ENCODE peak calls at places on chromosome 3, in seven cellular contexts. O, Z, P, F, R, Y and G are unnamed samples.
A peak's percentile ranks its signal among the peaks of the same experiment; 100 is the strongest.

GRCh38 chr3:129003578-129004112 is 2.5 kb downstream of the EFCC1 start:
- DNase-seq in O (no peak), Z (no peak), P (peak; percentile 79), F (peak; percentile 37), R (no peak), Y (peak; percentile 71), G (no peak)

GRCh38 chr3:8589880-8590556 is 54.6 kb downstream of the SSUH2 start:
- DNase-seq in O (no peak), Z (peak; percentile 98), P (no peak), F (peak; percentile 33), R (no peak), Y (no peak), G (no peak)

GRCh38 chr3:134675726-134676252 is 25.0 kb upstream of the KY start:
- DNase-seq in O (no peak), Z (no peak), P (no peak), F (no peak), R (peak; percentile 28), Y (no peak), G (no peak)

GRCh38 chr3:182971637-182972036 is 8.7 kb downstream of the DCUN1D1 start:
- DNase-seq in O (no peak), Z (no peak), P (no peak), F (no peak), R (peak; percentile 60), Y (no peak), G (no peak)

GRCh38 chr3:99674086-99674789 is 35.8 kb downstream of the COL8A1 start:
- DNase-seq in O (no peak), Z (peak; percentile 69), P (no peak), F (no peak), R (peak; percentile 63), Y (no peak), G (no peak)

GRCh38 chr3:86948840-86949239 is 42.1 kb downstream of the VGLL3 start:
- DNase-seq in O (no peak), Z (no peak), P (no peak), F (no peak), R (no peak), Y (no peak), G (no peak)

GRCh38 chr3:59880717-59881116 is 830.9 kb upstream of the CFAP20DC start:
- DNase-seq in O (no peak), Z (no peak), P (no peak), F (no peak), R (no peak), Y (no peak), G (no peak)

GRCh38 chr3:146465713-146466465 is 3.5 kb downstream of the PLSCR2 start:
- DNase-seq in O (no peak), Z (no peak), P (no peak), F (no peak), R (no peak), Y (no peak), G (no peak)

GRCh38 chr3:185900228-185900627 is 37.6 kb downstream of the TRA2B start:
- DNase-seq in O (no peak), Z (peak; percentile 57), P (peak; percentile 80), F (no peak), R (peak; percentile 95), Y (peak; percentile 46), G (no peak)

GRCh38 chr3:79086514-79086913 is 681.3 kb downstream of the ROBO1 start:
- DNase-seq in O (peak; percentile 62), Z (peak; percentile 79), P (no peak), F (peak; percentile 49), R (peak; percentile 65), Y (peak; percentile 65), G (no peak)

GRCh38 chr3:55490194-55490913 is 3.2 kb upstream of the WNT5A start:
- DNase-seq in O (no peak), Z (peak; percentile 92), P (no peak), F (no peak), R (no peak), Y (no peak), G (no peak)

GRCh38 chr3:188559069-188559410 is 405.1 kb downstream of the LPP start:
- DNase-seq in O (no peak), Z (no peak), P (no peak), F (no peak), R (peak; percentile 3), Y (no peak), G (no peak)

GRCh38 chr3:66705071-66705470 is 204.2 kb upstream of the LRIG1 start:
- DNase-seq in O (no peak), Z (no peak), P (no peak), F (no peak), R (no peak), Y (no peak), G (no peak)

GRCh38 chr3:63279000-63279366 is 875 bp downstream of the SYNPR start:
- DNase-seq in O (no peak), Z (no peak), P (peak; percentile 48), F (no peak), R (no peak), Y (no peak), G (no peak)

GRCh38 chr3:30688776-30689175 is 82.4 kb downstream of the TGFBR2 start:
- DNase-seq in O (no peak), Z (no peak), P (peak; percentile 62), F (no peak), R (peak; percentile 7), Y (no peak), G (no peak)

GRCh38 chr3:16290007-16290826 is 25.2 kb downstream of the OXNAD1 start:
- DNase-seq in O (no peak), Z (peak; percentile 60), P (no peak), F (no peak), R (peak; percentile 51), Y (peak; percentile 46), G (no peak)

GRCh38 chr3:11482024-11482423 is 161.7 kb downstream of the VGLL4 start:
- DNase-seq in O (peak; percentile 87), Z (peak; percentile 87), P (peak; percentile 78), F (no peak), R (no peak), Y (peak; percentile 14), G (no peak)

GRCh38 chr3:45741247-45741646 is 52.1 kb downstream of the SACM1L start:
- DNase-seq in O (no peak), Z (no peak), P (no peak), F (no peak), R (no peak), Y (no peak), G (no peak)
- H3K36me3 ChIP-seq in O (peaks cover 99% of the 10 kb centered on the region), Z (peaks cover 29% of the 10 kb centered on the region), P (peaks cover 38% of the 10 kb centered on the region), F (peaks cover 3% of the 10 kb centered on the region), R (peaks cover 50% of the 10 kb centered on the region), Y (peaks cover 24% of the 10 kb centered on the region), G (peaks cover 61% of the 10 kb centered on the region)

GRCh38 chr3:126475411-126476114 is at the start of gene ZXDC:
- DNase-seq in O (peak; percentile 97), Z (peak; percentile 92), P (peak; percentile 99), F (peak; percentile 92), R (peak; percentile 80), Y (peak; percentile 95), G (peak; percentile 69)

GRCh38 chr3:126473292-126474168 is 2.2 kb downstream of the ZXDC start:
- DNase-seq in O (no peak), Z (no peak), P (peak; percentile 41), F (no peak), R (no peak), Y (no peak), G (no peak)

GRCh38 chr3:126469479-126469878 is 6.2 kb downstream of the ZXDC start:
- DNase-seq in O (peak; percentile 32), Z (no peak), P (peak; percentile 63), F (no peak), R (no peak), Y (no peak), G (no peak)

GRCh38 chr3:126474498-126475410 is 937 bp downstream of the ZXDC start:
- DNase-seq in O (peak; percentile 77), Z (peak; percentile 30), P (peak; percentile 89), F (peak; percentile 16), R (peak; percentile 34), Y (peak; percentile 41), G (no peak)

DNA sequence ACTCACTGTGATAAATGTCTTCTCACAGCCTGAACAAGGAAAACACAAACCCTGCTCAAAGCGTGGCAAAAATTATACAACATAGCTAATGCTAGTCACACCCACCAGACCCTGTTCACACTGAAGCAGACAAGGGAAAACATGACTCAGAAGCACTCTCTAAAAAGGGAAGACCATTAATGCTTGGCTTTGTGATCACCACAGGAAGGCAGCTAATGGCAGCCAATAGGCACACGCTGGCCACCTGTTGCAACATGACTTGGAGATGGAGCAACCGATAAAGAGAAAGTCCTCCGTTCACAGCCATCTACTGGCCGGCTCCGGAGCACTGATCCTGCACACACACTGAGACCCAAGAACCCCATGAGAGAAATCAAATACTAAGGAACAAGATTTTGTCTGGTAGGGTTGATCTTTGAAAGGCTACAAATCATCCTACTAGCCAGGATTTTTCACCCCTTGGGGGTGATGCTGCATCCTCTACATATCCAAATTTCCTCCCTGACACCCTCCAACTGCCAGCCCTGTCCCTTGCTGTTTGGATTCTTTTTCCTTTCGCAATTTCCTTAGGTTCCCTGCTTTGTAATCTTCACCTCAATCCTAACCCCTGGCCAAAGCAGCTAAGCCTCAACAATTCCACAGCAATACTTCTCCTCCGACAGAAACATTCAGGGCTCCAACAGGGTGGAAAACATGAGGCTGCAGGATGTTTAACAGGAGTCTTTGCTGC is 3.2 kb downstream of the ZXDC start:
- DNase-seq in O (peak; percentile 91), Z (peak; percentile 75), P (peak; percentile 88), F (peak; percentile 80), R (peak; percentile 56), Y (peak; percentile 75), G (peak; percentile 72)
- H3K4me3 ChIP-seq in O (no peak overlapping the region), Z (no peak overlapping the region), P (peak overlapping the region; percentile 60), F (no peak overlapping the region), R (no peak overlapping the region), Y (no peak overlapping the region), G (peak overlapping the region; percentile 31)

DNA sequence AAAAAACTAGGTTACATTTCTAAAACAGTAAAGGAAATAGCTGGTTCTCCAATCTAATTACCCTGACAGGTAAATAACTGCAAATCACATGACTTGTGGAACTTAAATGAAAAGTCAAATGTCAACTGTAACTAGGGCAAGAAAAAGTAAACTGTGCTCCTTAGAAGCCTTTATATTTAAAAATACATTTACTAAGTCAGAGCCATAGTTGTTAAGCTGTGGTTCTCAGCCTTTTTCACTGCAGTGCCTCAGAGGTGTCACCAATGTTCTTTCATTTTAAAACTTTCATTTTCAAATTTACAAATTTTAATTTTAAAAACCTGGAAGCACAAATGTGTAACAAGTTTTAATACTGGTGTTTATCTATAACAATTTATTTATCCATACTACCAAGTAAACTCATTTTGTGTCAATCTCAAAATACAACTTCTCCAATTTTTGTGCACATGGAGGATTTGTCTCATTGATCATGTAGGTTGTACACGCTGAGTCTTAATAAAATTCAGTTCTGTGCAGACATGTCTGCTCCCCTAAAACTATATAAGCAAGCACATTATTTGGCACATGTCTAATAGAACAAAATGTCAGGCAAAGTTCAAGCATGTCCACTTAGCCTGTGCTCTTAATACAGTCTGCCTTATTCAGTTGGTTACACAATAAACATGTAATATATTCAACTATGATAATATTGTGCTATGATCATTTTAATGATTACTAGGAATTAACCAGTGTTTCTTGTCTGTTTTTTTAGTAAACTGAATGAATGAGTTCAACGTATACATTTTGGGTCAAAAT is 70.4 kb downstream of the DLG1 start:
- DNase-seq in O (no peak), Z (no peak), P (no peak), F (no peak), R (no peak), Y (no peak), G (no peak)
- H3K27ac ChIP-seq in O (no peak overlapping the region), Z (no peak overlapping the region), P (no peak overlapping the region), F (no peak overlapping the region), R (no peak overlapping the region), Y (no peak overlapping the region), G (no peak overlapping the region)

DNA sequence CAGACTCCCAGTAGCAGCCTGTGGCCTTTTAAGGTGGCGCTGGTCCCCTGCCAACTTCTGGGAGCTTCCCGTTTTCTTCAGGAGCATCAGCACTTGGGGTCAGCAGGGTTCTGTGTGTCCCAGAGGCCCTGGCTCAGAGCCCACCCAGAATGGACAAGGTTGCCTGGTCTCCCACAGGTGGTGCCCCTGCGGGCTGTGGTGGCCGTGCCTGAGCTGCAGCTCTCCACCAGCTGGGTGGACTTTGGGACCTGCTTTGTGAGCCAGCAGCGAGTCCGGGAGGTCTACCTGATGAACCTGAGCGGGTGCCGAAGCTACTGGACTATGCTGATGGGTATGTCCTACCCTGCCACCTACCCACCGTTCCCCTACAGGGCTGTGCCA is 15.5 kb downstream of the ACAA1 start:
- DNase-seq in O (peak; percentile 77), Z (no peak), P (peak; percentile 76), F (no peak), R (no peak), Y (no peak), G (no peak)
- H3K36me3 ChIP-seq in O (peaks cover 70% of the 10 kb centered on the region), Z (no peaks in the 10 kb centered on the region), P (peaks cover 28% of the 10 kb centered on the region), F (peaks cover 22% of the 10 kb centered on the region), R (peaks cover 28% of the 10 kb centered on the region), Y (peaks cover 25% of the 10 kb centered on the region), G (peaks cover 44% of the 10 kb centered on the region)